ENCODE peak calls at places on chromosome 9, in five cellular contexts. Y is naive thymus-derived CD4-positive, alpha-beta T cell; I is HCEC 1CT; F is RPMI7951; Q is activated effector memory CD4-positive, alpha-beta T cell treated with Interleukin-2 at 50 U/mL for 16 hours. U is an unnamed sample.

GRCh38 chr9:33222031-33222430 is 17.9 kb upstream of the SPINK4 start:
- DNase-seq in Y (no peak), I (no peak), F (no peak), Q (no peak), U (no peak)

GRCh38 chr9:137221477-137222111 is 446 bp downstream of the RNF208 start:
- DNase-seq in Y (no peak), I (no peak), F (no peak), Q (no peak), U (no peak)

GRCh38 chr9:88198346-88198807 is 60.1 kb upstream of the SPATA31C2 start:
- DNase-seq in Y (no peak), I (peak), F (peak), Q (no peak), U (peak)

GRCh38 chr9:35538361-35539234 is 48.7 kb downstream of the RUSC2 start:
- DNase-seq in Y (no peak), I (peak), F (peak), Q (no peak), U (no peak)

GRCh38 chr9:93673271-93673843 is 97.0 kb downstream of the PHF2 start:
- DNase-seq in Y (no peak), I (no peak), F (peak), Q (no peak), U (no peak)

GRCh38 chr9:127366594-127366993 is 30.4 kb upstream of the SLC2A8 start:
- DNase-seq in Y (no peak), I (no peak), F (no peak), Q (no peak), U (no peak)

GRCh38 chr9:27125030-27125429 is 16.0 kb downstream of the TEK start:
- DNase-seq in Y (no peak), I (peak), F (peak), Q (no peak), U (no peak)

GRCh38 chr9:7974335-7975005 is 174.9 kb upstream of the DMAC1 start:
- DNase-seq in Y (peak), I (no peak), F (no peak), Q (no peak), U (no peak)

GRCh38 chr9:132575005-132575609 is 7.3 kb upstream of the BARHL1 start:
- DNase-seq in Y (peak), I (peak), F (peak), Q (peak), U (peak)

GRCh38 chr9:114046876-114047275 is 31.2 kb downstream of the AMBP start:
- DNase-seq in Y (no peak), I (peak), F (no peak), Q (no peak), U (no peak)

GRCh38 chr9:4382722-4383317 is 83.0 kb upstream of the GLIS3 start:
- DNase-seq in Y (peak), I (peak), F (peak), Q (no peak), U (peak)

GRCh38 chr9:108704156-108704852 is 151.5 kb downstream of the ACTL7B start:
- DNase-seq in Y (no peak), I (no peak), F (peak), Q (no peak), U (no peak)

GRCh38 chr9:119148855-119149254 is 220.4 kb downstream of the BRINP1 start:
- DNase-seq in Y (no peak), I (no peak), F (no peak), Q (no peak), U (no peak)

GRCh38 chr9:35277649-35278359 is 116.0 kb downstream of the UNC13B start:
- DNase-seq in Y (no peak), I (peak), F (peak), Q (no peak), U (no peak)

GRCh38 chr9:114988962-114989599 is 58.7 kb upstream of the TNFSF8 start:
- DNase-seq in Y (no peak), I (peak), F (peak), Q (no peak), U (no peak)

GRCh38 chr9:95588724-95589282 is 72.0 kb upstream of the PTCH1 start:
- DNase-seq in Y (no peak), I (no peak), F (no peak), Q (no peak), U (no peak)

GRCh38 chr9:127395491-127396252 is 1.3 kb upstream of the SLC2A8 start:
- DNase-seq in Y (no peak), I (no peak), F (no peak), Q (no peak), U (no peak)

GRCh38 chr9:84697042-84697441 is 27.5 kb downstream of the NTRK2 start:
- DNase-seq in Y (no peak), I (no peak), F (no peak), Q (no peak), U (no peak)

GRCh38 chr9:113993838-113994540 is 84.1 kb downstream of the AMBP start:
- DNase-seq in Y (no peak), I (no peak), F (no peak), Q (no peak), U (no peak)

GRCh38 chr9:9142001-9142400 is 1342.4 kb upstream of the DMAC1 start:
- DNase-seq in Y (no peak), I (no peak), F (no peak), Q (no peak), U (no peak)

U was measured in Calu3.